ENCODE peak calls at places on chromosomes 2 and 18, in five cellular contexts. J, D, A, Z and Y are unnamed samples.

GRCh38 chr2:238100821-238101771 is 956 bp downstream of the ESPNL start:
- DNase-seq in J (no peak), D (no peak), A (no peak), Z (no peak), Y (no peak)

GRCh38 chr18:74316257-74317180 is 880 bp downstream of the C18orf63 start:
- DNase-seq in J (no peak), D (no peak), A (peak), Z (peak), Y (no peak)

GRCh38 chr2:157940024-157940423 is 63.9 kb upstream of the ACVR1 start:
- DNase-seq in J (no peak), D (no peak), A (no peak), Z (peak), Y (no peak)

GRCh38 chr2:16407358-16407757 is 258.3 kb downstream of the CYRIA start:
- DNase-seq in J (no peak), D (no peak), A (no peak), Z (no peak), Y (peak)

GRCh38 chr2:227884511-227884947 is 13.1 kb downstream of the DAW1 start:
- DNase-seq in J (peak), D (peak), A (peak), Z (peak), Y (peak)

GRCh38 chr2:10221976-10222870 is 80.5 kb upstream of the HPCAL1 start:
- DNase-seq in J (no peak), D (no peak), A (no peak), Z (no peak), Y (no peak)

GRCh38 chr2:223914349-223914748 is 30.8 kb downstream of the WDFY1 start:
- DNase-seq in J (no peak), D (no peak), A (no peak), Z (no peak), Y (no peak)

GRCh38 chr18:75276813-75277628 is 66.4 kb downstream of the TSHZ1 start:
- DNase-seq in J (no peak), D (no peak), A (peak), Z (no peak), Y (no peak)

GRCh38 chr2:156589381-156590079 is 153.4 kb downstream of the GPD2 start:
- DNase-seq in J (peak), D (peak), A (peak), Z (peak), Y (peak)

GRCh38 chr18:50662775-50663383 is 103.0 kb downstream of the MAPK4 start:
- DNase-seq in J (no peak), D (no peak), A (no peak), Z (no peak), Y (peak)

GRCh38 chr2:238761802-238762373 is 86.0 kb upstream of the TWIST2 start:
- DNase-seq in J (no peak), D (no peak), A (peak), Z (peak), Y (peak)

GRCh38 chr2:112153179-112153490 is 14.9 kb downstream of the FBLN7 start:
- DNase-seq in J (no peak), D (no peak), A (no peak), Z (no peak), Y (no peak)

GRCh38 chr18:22268641-22269128 is 99.3 kb downstream of the GATA6 start:
- DNase-seq in J (no peak), D (no peak), A (no peak), Z (peak), Y (no peak)

GRCh38 chr18:2547477-2548087 is 23.7 kb downstream of the METTL4 start:
- DNase-seq in J (peak), D (peak), A (peak), Z (peak), Y (peak)

GRCh38 chr18:29181151-29181901 is 1004.4 kb upstream of the CDH2 start:
- DNase-seq in J (no peak), D (no peak), A (no peak), Z (peak), Y (no peak)

GRCh38 chr18:22170421-22171262 is 1.3 kb downstream of the GATA6 start:
- DNase-seq in J (no peak), D (no peak), A (peak), Z (peak), Y (peak)

DNA sequence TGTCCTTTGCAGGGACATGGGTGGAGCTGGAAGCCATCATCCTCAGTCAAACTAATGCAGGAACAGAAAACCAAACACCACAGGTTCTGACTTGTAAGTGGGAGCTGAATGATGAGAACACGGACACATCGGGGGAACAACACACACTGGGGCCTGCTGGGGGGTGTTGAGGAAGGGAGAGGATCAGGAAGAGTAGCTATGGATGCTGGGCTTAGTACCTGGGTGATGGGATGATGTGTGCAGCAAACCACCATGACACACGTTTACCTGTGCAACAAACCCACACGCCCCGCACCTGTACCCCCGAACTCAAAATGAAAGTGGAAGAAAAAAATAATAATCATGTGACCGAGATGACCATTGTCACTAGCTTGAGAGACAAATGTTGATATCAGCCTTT is 114.7 kb downstream of the NDUFA10 start:
- DNase-seq in J (no peak), D (no peak), A (no peak), Z (no peak), Y (no peak)
- H2AFZ ChIP-seq in J (no peak), D (no peak), A (no peak), Z (no peak), Y (no peak)

GRCh38 chr18:9102391-9103216 is at the start of gene NDUFV2:
- DNase-seq in J (peak), D (peak), A (peak), Z (peak), Y (peak)

GRCh38 chr18:9101730-9102390 is 639 bp upstream of the NDUFV2 start:
- DNase-seq in J (peak), D (peak), A (no peak), Z (peak), Y (no peak)

GRCh38 chr18:9105420-9105819 is 2.9 kb downstream of the NDUFV2 start:
- DNase-seq in J (no peak), D (no peak), A (no peak), Z (no peak), Y (no peak)

GRCh38 chr18:9104244-9104901 is 1.9 kb downstream of the NDUFV2 start:
- DNase-seq in J (no peak), D (no peak), A (no peak), Z (peak), Y (no peak)

GRCh38 chr18:9103488-9103887 is 989 bp downstream of the NDUFV2 start:
- DNase-seq in J (peak), D (no peak), A (no peak), Z (peak), Y (no peak)
- TF ChIP-seq CTCF in J (peak), D (no peak), A (no peak), Z (peak), Y (no peak)

GRCh38 chr2:120148669-120149068 is 74.5 kb downstream of the TMEM185B start:
- DNase-seq in J (no peak), D (no peak), A (no peak), Z (no peak), Y (no peak)
- TF ChIP-seq EZH2phosphoT487 in J (no peak), D (no peak), A (no peak), Z (no peak), Y (no peak)

DNA sequence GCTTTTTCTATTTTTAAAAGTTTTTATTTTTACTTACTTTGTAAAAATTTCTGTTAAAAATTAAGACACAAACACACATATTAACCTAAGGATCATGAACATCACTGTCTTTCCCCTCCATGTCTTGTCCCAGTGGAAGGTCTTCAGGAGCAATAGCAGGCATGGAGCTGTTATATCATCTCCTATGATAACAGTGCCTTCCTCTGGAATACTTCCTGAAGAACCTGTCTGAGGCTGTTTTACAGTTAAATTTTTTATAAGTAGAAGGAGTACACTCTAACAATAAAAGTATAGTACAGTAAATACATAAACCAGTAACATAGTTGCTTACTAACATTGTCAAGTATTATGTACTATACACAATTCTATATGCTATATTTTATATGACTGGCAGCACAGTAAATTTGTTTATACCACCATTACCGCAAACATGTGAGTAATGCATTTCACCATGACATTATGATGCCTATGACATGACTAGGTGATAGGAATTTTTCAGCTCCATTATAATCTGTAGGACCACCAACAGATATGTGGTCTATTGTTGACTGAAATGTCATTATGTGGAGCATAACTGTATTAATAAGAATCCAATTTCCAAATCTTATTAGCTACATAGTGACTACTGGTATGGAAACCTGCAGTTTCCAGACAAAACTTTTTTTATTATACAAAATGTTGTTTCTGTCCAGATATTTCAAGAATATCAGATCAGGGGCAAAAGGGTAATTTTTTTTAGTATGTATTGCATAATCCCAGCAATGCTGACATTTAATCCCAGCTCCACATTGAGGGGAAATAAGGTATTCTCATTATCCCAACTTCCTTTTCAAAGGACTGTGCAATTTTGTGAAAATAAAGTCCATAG is 337.2 kb upstream of the SLC39A10 start:
- DNase-seq in J (no peak), D (no peak), A (no peak), Z (peak), Y (no peak)
- H2AFZ ChIP-seq in J (no peak), D (no peak), A (no peak), Z (no peak), Y (no peak)

GRCh38 chr18:79884963-79885728 is 66.3 kb downstream of the SLC66A2 start:
- DNase-seq in J (peak), D (no peak), A (no peak), Z (no peak), Y (no peak)
- TF ChIP-seq CTCF in J (peak), D (no peak), A (no peak), Z (peak), Y (no peak)